ENCODE peak calls at places on chromosomes 4 and X, in five cellular contexts. One of them, this sample, is unnamed. For H3K4me1, the result is how much of the 10 kb centered on the place peaks cover.

GRCh38 chr4:151801547-151802516 is 41.0 kb upstream of the GATB start:
- DNase-seq in heart right ventricle: no peak
- DNase-seq in uterus: peak
- DNase-seq in pancreas: peak
- DNase-seq in A549: peak
- DNase-seq in this sample: peak

GRCh38 chr4:98754736-98755135 is 96.3 kb upstream of the TSPAN5 start:
- DNase-seq in heart right ventricle: no peak
- DNase-seq in uterus: no peak
- DNase-seq in pancreas: no peak
- DNase-seq in A549: no peak
- DNase-seq in this sample: no peak

GRCh38 chr4:2646386-2647149 is 109.6 kb downstream of the TNIP2 start:
- DNase-seq in pancreas: peak
- DNase-seq in heart right ventricle: no peak
- DNase-seq in A549: no peak
- DNase-seq in uterus: no peak
- DNase-seq in this sample: peak

GRCh38 chr4:135418353-135418752 is 1216.8 kb upstream of the PABPC4L start:
- DNase-seq in A549: peak
- DNase-seq in pancreas: no peak
- DNase-seq in heart right ventricle: no peak
- DNase-seq in uterus: no peak
- DNase-seq in this sample: no peak

GRCh38 chr4:8738471-8738931 is 133.1 kb downstream of the HMX1 start:
- DNase-seq in uterus: no peak
- DNase-seq in pancreas: no peak
- DNase-seq in A549: no peak
- DNase-seq in heart right ventricle: no peak
- DNase-seq in this sample: no peak

GRCh38 chrX:55524487-55524886 is 34.8 kb upstream of the USP51 start:
- DNase-seq in A549: peak
- DNase-seq in uterus: no peak
- DNase-seq in pancreas: no peak
- DNase-seq in heart right ventricle: no peak
- DNase-seq in this sample: no peak

GRCh38 chr4:94534401-94535312 is 82.9 kb downstream of the PDLIM5 start:
- DNase-seq in pancreas: no peak
- DNase-seq in A549: no peak
- DNase-seq in heart right ventricle: no peak
- DNase-seq in uterus: no peak
- DNase-seq in this sample: no peak

GRCh38 chr4:186260504-186261448 is 5.2 kb upstream of the F11 start:
- DNase-seq in heart right ventricle: no peak
- DNase-seq in uterus: no peak
- DNase-seq in pancreas: peak
- DNase-seq in A549: no peak
- DNase-seq in this sample: no peak

GRCh38 chrX:50691820-50692219 is 122.2 kb downstream of the SHROOM4 start:
- DNase-seq in A549: peak
- DNase-seq in uterus: no peak
- DNase-seq in pancreas: no peak
- DNase-seq in heart right ventricle: no peak
- DNase-seq in this sample: no peak

DNA sequence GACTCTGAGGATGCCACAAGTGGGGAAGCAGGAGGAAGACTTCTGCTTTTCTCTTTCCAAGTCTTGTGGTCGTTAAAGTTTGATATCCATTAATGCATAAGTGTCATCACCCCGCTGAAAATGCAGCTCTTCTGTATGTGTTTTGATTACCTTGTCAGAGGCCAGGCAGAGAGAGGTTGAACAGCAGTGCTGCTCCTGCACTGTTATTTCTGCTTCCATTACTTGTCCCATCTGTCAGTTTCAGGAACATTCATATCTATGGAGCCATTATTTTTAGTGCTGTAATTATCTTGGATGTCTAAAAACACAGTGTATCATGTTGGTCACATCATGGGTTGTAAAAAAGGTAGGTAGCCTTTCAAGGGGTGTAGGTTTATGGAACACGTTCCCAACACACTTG is 62.0 kb upstream of the ESX1 start:
- DNase-seq in heart right ventricle: no peak
- DNase-seq in uterus: no peak
- DNase-seq in A549: no peak
- DNase-seq in pancreas: no peak
- DNase-seq in this sample: no peak
- H3K4me1 ChIP-seq in heart right ventricle: under half
- H3K4me1 ChIP-seq in uterus: under half
- H3K4me1 ChIP-seq in A549: under half
- H3K4me1 ChIP-seq in pancreas: under half
- H3K4me1 ChIP-seq in this sample: under half

DNA sequence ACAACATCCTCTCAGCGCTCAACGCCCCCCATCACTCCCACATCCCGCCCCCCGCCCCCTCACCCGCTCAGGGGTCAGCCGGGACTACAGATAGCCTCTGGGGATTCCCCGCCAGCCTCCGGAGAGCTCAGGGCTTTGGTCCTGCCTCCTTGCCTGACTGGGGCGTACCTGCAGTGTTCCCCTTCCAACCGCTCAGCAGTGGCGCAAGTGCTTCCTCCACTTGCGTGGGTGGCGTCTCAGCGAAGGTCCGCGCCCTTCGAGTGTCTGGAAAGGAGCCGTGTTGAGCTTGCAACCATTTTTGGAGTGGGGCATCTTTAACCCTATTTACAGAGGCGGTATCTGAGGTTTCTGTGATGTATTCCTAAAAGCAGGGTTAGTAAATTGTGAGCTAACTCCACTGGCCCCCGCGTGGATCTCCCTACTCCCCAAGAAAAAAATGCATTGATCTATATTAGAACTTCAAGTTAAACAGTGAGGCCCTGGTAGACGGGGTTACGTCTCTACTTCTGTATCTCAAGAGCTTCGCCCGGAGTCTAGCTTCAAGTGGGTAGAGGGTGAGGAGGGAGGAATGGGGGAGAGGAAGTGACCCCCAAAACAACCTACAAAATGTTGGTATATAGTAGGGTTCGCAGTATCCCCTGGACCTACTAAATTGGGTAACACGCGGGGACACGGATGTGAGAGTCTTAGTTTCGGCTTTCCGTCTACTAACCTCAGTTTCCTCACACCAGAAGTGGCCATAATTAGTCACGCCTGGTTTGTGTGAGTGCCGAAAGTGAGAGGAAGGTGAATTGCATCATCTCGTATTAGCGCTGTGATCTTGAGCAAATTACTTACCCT is 16.1 kb downstream of the NKX3-2 start:
- DNase-seq in heart right ventricle: no peak
- DNase-seq in pancreas: no peak
- DNase-seq in uterus: no peak
- DNase-seq in A549: no peak
- DNase-seq in this sample: no peak
- H3K27ac ChIP-seq in heart right ventricle: no peak
- H3K27ac ChIP-seq in pancreas: no peak
- H3K27ac ChIP-seq in uterus: no peak
- H3K27ac ChIP-seq in A549: no peak
- H3K27ac ChIP-seq in this sample: no peak

GRCh38 chr4:5958199-5958735 is 60.0 kb downstream of the C4orf50 start:
- DNase-seq in pancreas: no peak
- DNase-seq in A549: no peak
- DNase-seq in heart right ventricle: no peak
- DNase-seq in uterus: no peak
- DNase-seq in this sample: no peak

GRCh38 chr4:5962416-5962815 is 55.8 kb downstream of the C4orf50 start:
- DNase-seq in A549: no peak
- DNase-seq in pancreas: no peak
- DNase-seq in heart right ventricle: no peak
- DNase-seq in uterus: no peak
- DNase-seq in this sample: no peak

GRCh38 chr4:5957091-5957490 is 61.1 kb downstream of the C4orf50 start:
- DNase-seq in heart right ventricle: no peak
- DNase-seq in uterus: no peak
- DNase-seq in A549: no peak
- DNase-seq in pancreas: no peak
- DNase-seq in this sample: no peak

GRCh38 chr4:5959221-5959982 is 58.8 kb downstream of the C4orf50 start:
- DNase-seq in A549: no peak
- DNase-seq in uterus: no peak
- DNase-seq in pancreas: no peak
- DNase-seq in heart right ventricle: no peak
- DNase-seq in this sample: no peak

GRCh38 chr4:5960197-5960880 is 57.9 kb downstream of the C4orf50 start:
- DNase-seq in uterus: no peak
- DNase-seq in pancreas: no peak
- DNase-seq in heart right ventricle: no peak
- DNase-seq in A549: no peak
- DNase-seq in this sample: no peak
- TF ChIP-seq CTCF in uterus: no peak
- TF ChIP-seq CTCF in pancreas: no peak
- TF ChIP-seq CTCF in heart right ventricle: no peak
- TF ChIP-seq CTCF in A549: no peak
- TF ChIP-seq CTCF in this sample: no peak

GRCh38 chr4:80967346-80967745 is 63.2 kb upstream of the BMP3 start:
- DNase-seq in A549: no peak
- DNase-seq in heart right ventricle: no peak
- DNase-seq in uterus: no peak
- DNase-seq in pancreas: no peak
- DNase-seq in this sample: no peak

DNA sequence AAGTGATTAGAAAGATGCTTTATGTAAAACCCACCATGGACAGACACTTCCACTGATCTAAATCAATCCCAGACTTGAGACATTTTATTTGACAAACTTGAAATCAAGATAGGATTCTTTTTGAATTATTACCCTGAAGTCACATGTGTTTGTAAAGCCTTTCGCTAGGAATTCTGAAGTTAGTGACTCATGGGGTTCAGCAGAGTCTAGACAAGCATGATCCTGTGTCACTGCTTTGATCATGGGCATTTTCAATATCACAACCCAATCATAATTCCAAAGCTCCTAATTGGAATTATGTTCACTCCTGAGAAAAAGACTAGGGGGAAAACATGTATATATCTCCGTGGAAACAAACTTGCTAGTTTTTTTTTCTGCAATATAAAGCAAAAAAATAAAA is 67.5 kb upstream of the BMP3 start:
- DNase-seq in uterus: no peak
- DNase-seq in pancreas: no peak
- DNase-seq in heart right ventricle: no peak
- DNase-seq in A549: peak
- DNase-seq in this sample: no peak
- H3K4me1 ChIP-seq in uterus: under half
- H3K4me1 ChIP-seq in pancreas: under half
- H3K4me1 ChIP-seq in heart right ventricle: under half
- H3K4me1 ChIP-seq in A549: under half
- H3K4me1 ChIP-seq in this sample: under half

GRCh38 chr4:102723511-102723910 is 37.3 kb downstream of the MANBA start:
- DNase-seq in heart right ventricle: no peak
- DNase-seq in pancreas: no peak
- DNase-seq in uterus: no peak
- DNase-seq in A549: no peak
- DNase-seq in this sample: no peak

GRCh38 chr4:102726068-102726467 is 34.7 kb downstream of the MANBA start:
- DNase-seq in uterus: no peak
- DNase-seq in heart right ventricle: no peak
- DNase-seq in A549: no peak
- DNase-seq in pancreas: no peak
- DNase-seq in this sample: no peak

GRCh38 chr4:102725229-102725628 is 35.5 kb downstream of the MANBA start:
- DNase-seq in uterus: no peak
- DNase-seq in heart right ventricle: no peak
- DNase-seq in pancreas: no peak
- DNase-seq in A549: no peak
- DNase-seq in this sample: no peak

GRCh38 chr4:102717448-102718092 is 43.2 kb downstream of the MANBA start:
- DNase-seq in uterus: no peak
- DNase-seq in A549: peak
- DNase-seq in pancreas: no peak
- DNase-seq in heart right ventricle: no peak
- DNase-seq in this sample: peak

DNA sequence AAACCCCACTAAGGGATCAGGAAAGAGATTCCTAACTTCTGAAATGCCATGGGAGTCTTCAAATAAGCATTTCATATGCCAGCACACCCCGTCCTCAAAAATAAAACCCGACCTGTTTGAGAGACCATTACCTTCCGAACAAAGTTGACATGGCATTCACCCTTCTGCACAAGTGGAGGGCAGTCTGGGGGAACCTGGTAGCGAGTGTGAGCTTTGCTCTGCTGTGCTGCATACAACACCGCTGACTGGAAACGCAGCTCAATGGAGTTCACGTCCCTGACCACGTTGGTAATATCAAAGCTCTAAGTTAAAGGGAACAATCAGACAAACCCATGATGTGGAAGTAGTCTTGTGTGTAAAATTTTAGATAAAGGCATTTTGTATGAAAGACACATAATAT is 38.0 kb downstream of the MANBA start:
- DNase-seq in heart right ventricle: no peak
- DNase-seq in uterus: no peak
- DNase-seq in A549: no peak
- DNase-seq in pancreas: no peak
- DNase-seq in this sample: no peak
- H3K27ac ChIP-seq in heart right ventricle: no peak
- H3K27ac ChIP-seq in uterus: no peak
- H3K27ac ChIP-seq in A549: no peak
- H3K27ac ChIP-seq in pancreas: no peak
- H3K27ac ChIP-seq in this sample: no peak